ENCODE peak calls at places on chromosomes 1 and 21, in nine cellular contexts. G is HFF-Myc, L is IMR-90, O is cardiac fibroblast, I is MM.1S, N is mesendoderm, Y is OCI-LY7, M is suprapubic skin, Q is AG09309. F is an unnamed sample.

GRCh38 chr1:19738106-19738505 is 61.6 kb downstream of the TMCO4 start:
- DNase-seq in Q (no peak), O (no peak), M (no peak), G (no peak), N (no peak), I (no peak), L (no peak), Y (no peak), F (no peak)

GRCh38 chr1:213564215-213564659 is 423.5 kb upstream of the PROX1 start:
- DNase-seq in L (no peak), Y (no peak), I (peak; percentile 34), M (no peak), O (peak; percentile 7), N (peak; percentile 70), Q (no peak), G (no peak), F (no peak)

GRCh38 chr1:38527373-38527966 is 332.1 kb downstream of the RRAGC start:
- DNase-seq in G (no peak), I (peak; percentile 96), O (no peak), L (no peak), N (peak; percentile 62), Q (no peak), M (no peak), Y (peak; percentile 29), F (peak; percentile 88)

GRCh38 chr1:112722601-112723510 is 7.7 kb upstream of the PPM1J start:
- DNase-seq in Y (no peak), N (peak; percentile 64), I (no peak), O (peak; percentile 49), L (peak; percentile 77), M (peak; percentile 56), Q (no peak), G (no peak), F (no peak)

GRCh38 chr1:220791287-220791686 is 4.6 kb downstream of the MTARC1 start:
- DNase-seq in N (no peak), Q (no peak), M (peak; percentile 52), Y (no peak), G (no peak), I (no peak), L (no peak), O (no peak), F (no peak)

GRCh38 chr1:85275701-85276289 is 637 bp downstream of the BCL10 start:
- DNase-seq in O (peak; percentile 32), I (peak; percentile 34), Y (peak; percentile 77), L (peak; percentile 18), M (no peak), Q (no peak), G (no peak), N (no peak), F (peak; percentile 66)

GRCh38 chr1:31122779-31123178 is 57.3 kb upstream of the PUM1 start:
- DNase-seq in Q (no peak), M (no peak), Y (no peak), L (peak; percentile 54), I (no peak), G (no peak), N (no peak), O (no peak), F (no peak)

GRCh38 chr1:207967703-207968102 is 56.8 kb upstream of the CD34 start:
- DNase-seq in G (no peak), L (no peak), O (no peak), Y (no peak), M (no peak), I (no peak), N (no peak), Q (no peak), F (no peak)

GRCh38 chr1:59079434-59080135 is 217.3 kb upstream of the FGGY start:
- DNase-seq in N (no peak), O (no peak), Q (no peak), Y (no peak), M (no peak), L (peak; percentile 57), I (no peak), G (no peak), F (no peak)

GRCh38 chr21:45306832-45307571 is 19.3 kb upstream of the POFUT2 start:
- DNase-seq in M (peak; percentile 60), G (no peak), Y (no peak), O (peak; percentile 86), L (peak; percentile 93), I (no peak), N (no peak), Q (no peak), F (no peak)

GRCh38 chr21:36297555-36297937 is 22.5 kb upstream of the MORC3 start:
- DNase-seq in I (no peak), M (no peak), G (no peak), Y (no peak), O (no peak), L (no peak), N (no peak), Q (no peak), F (peak; percentile 46)
- H3K4me3 ChIP-seq in I (peak overlapping the region; percentile 15), M (peak overlapping the region; percentile 44), G (no peak overlapping the region), Y (peak overlapping the region; percentile 60), O (no peak overlapping the region), L (no peak overlapping the region), N (no peak overlapping the region), Q (no peak overlapping the region), F (peak overlapping the region; percentile 28)

GRCh38 chr1:999797-1000356 is at the start of gene HES4:
- DNase-seq in L (peak; percentile 90), M (peak; percentile 90), G (no peak), I (no peak), N (peak; percentile 92), Y (no peak), Q (peak; percentile 56), O (peak; percentile 93), F (peak; percentile 54)

GRCh38 chr1:1000357-1001056 is 610 bp upstream of the HES4 start:
- DNase-seq in M (peak; percentile 85), L (peak; percentile 89), O (peak; percentile 85), G (no peak), I (no peak), N (peak; percentile 81), Y (no peak), Q (peak; percentile 29), F (peak; percentile 71)

GRCh38 chr1:998051-998821 is 1.7 kb downstream of the HES4 start:
- DNase-seq in G (no peak), Q (no peak), Y (no peak), N (peak; percentile 31), I (no peak), L (no peak), O (no peak), M (peak; percentile 64), F (no peak)

GRCh38 chr1:997728-998050 is 2.2 kb downstream of the HES4 start:
- DNase-seq in I (no peak), M (no peak), G (no peak), L (no peak), Y (no peak), Q (no peak), N (no peak), O (no peak), F (no peak)

DNA sequence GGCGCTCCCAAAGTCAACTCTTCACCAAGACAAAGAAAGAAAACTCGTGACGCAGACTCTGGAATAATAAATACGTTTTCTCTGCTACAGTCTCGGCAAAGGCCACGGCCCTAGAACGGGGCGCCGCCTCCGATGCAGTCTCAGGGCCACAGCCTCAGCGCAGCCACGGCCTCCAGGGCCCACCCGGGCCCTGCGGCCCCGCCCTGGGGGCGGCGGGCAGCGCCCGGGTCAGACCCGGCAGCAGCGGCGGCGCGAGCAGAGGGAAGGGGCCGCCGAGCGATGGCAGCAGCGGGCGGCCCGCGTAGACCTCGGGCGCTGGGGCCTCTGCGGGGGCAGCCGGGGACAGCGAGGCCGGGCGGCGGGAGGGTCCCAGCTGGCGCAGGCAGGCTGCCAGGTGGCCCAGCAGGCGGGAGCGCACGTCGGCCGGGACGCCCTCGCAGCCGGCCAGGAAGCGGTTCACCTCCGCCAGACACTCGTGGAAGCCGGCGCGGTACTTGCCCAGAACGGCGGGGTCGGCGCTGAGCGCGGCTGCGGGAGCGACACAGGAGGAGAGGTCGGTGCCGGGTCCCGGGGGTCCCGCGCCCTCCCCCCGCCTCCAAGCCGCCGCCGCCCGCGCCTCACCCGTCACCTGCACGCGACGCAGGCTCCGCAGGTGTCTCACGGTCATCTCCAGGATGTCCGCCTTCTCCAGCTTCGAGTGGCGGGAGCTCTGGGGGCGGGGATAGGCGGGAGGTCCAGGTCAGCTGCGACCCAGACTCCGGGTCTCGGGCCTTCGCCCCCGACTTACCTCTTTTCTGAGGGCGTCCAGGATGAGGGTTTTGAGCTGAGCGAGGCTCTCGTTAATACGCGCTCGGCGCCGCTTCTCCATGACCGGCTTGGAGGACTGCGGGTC is 746 bp downstream of the HES4 start:
- DNase-seq in L (peak; percentile 41), I (no peak), G (no peak), O (peak; percentile 37), Y (no peak), M (peak; percentile 75), Q (no peak), N (peak; percentile 38), F (no peak)
- H3K4me3 ChIP-seq in L (peak overlapping the region; percentile 59), I (no peak overlapping the region), G (peak overlapping the region; percentile 24), O (peak overlapping the region; percentile 50), Y (no peak overlapping the region), M (peak overlapping the region; percentile 56), Q (peak overlapping the region; percentile 50), N (no peak overlapping the region), F (no peak overlapping the region)

DNA sequence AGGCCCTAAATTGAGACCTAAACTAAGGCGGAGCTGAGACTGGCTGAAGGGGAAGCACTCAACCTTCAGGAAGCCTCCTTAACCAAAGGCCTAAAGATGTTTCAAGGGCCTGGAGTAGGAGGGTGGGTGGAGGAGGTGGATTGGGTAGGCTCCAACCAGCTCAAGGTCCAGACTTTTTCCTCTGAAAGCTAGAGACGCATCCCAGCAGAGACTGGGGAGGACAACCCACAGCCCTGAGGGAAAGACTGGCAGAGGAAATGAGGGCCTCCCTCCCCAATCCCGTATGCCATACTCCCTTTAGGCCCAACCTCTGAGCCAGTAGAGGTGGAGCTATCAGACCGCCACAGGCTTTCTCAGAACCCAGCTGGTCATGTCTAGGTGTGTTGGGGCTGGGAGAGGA is 1.1 kb downstream of the ECM1 start:
- DNase-seq in O (no peak), N (no peak), I (no peak), M (no peak), L (no peak), G (no peak), Q (no peak), Y (no peak), F (no peak)
- H3K4me3 ChIP-seq in O (peak overlapping the region; percentile 56), N (no peak overlapping the region), I (no peak overlapping the region), M (peak overlapping the region; percentile 49), L (peak overlapping the region; percentile 48), G (peak overlapping the region; percentile 32), Q (peak overlapping the region; percentile 64), Y (no peak overlapping the region), F (no peak overlapping the region)

DNA sequence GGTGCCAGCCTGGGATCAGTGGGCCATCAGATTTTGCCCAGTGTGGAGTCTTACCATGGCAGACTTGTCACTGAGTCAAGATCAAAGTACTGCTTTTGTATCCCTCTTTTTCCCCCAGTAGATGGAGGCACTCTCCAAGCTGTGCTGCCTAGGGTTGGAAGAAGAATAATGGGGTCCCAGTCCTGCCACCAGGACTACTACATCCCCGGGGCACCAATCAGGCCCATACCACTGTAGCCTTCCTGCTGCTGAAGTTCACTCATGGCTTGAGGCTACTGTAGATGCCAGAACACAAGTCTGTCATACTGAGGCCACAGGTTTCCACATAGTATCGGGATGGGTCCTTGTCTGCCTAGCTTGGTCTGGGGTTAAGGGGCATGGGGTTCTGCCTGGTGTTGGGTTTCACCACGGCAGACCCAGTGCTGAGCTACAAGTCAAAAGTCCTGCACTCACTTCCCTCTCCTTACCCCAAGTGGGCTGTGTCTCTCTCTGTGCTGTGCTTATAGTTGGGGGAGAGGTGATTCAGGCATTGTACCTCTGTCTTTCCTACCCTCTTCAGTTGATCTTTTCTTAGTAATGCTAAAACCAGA is 53.4 kb downstream of the PKN2 start:
- DNase-seq in O (no peak), M (no peak), Q (no peak), L (no peak), G (no peak), Y (no peak), N (peak; percentile 41), I (no peak), F (no peak)
- H3K4me3 ChIP-seq in O (no peak overlapping the region), M (no peak overlapping the region), Q (no peak overlapping the region), L (no peak overlapping the region), G (no peak overlapping the region), Y (no peak overlapping the region), N (no peak overlapping the region), I (no peak overlapping the region), F (no peak overlapping the region)